ENCODE peak calls at places on chromosomes 12 and 14, in eight cellular contexts. W is BE2C, Y is tibial artery, G is A549, V is hepatocyte, I is endodermal cell, T is IMR-90, N is tibial nerve. F is an unnamed sample.

GRCh38 chr14:90188588-90188987 is 67.8 kb upstream of the PSMC1 start:
- DNase-seq in I (no peak), Y (no peak), W (no peak), T (no peak), N (no peak), V (no peak), G (no peak), F (no peak)

GRCh38 chr14:99706121-99706900 is 22.2 kb downstream of the CYP46A1 start:
- DNase-seq in N (no peak), T (no peak), Y (no peak), W (no peak), G (no peak), V (peak), I (no peak), F (no peak)

GRCh38 chr12:69719336-69720316 is 19.0 kb upstream of the RAB3IP start:
- DNase-seq in W (no peak), Y (no peak), G (no peak), N (no peak), T (no peak), I (no peak), V (no peak), F (no peak)

GRCh38 chr14:33773205-33774030 is 177.5 kb downstream of the EGLN3 start:
- DNase-seq in N (no peak), Y (no peak), I (no peak), V (no peak), T (no peak), W (no peak), G (no peak), F (no peak)

GRCh38 chr14:85617799-85618198 is 87.9 kb downstream of the FLRT2 start:
- DNase-seq in W (no peak), Y (no peak), T (no peak), N (no peak), V (no peak), I (no peak), G (no peak), F (no peak)

GRCh38 chr12:52081263-52081733 is 1.8 kb downstream of the SMIM41 start:
- DNase-seq in T (no peak), G (no peak), N (no peak), Y (no peak), I (no peak), W (peak), V (no peak), F (peak)

GRCh38 chr14:100065942-100066574 is 836 bp downstream of the EVL start:
- DNase-seq in I (no peak), G (no peak), V (no peak), N (no peak), Y (no peak), W (no peak), T (no peak), F (peak)

GRCh38 chr12:84697141-84697540 is 215.5 kb downstream of the SLC6A15 start:
- DNase-seq in I (no peak), T (no peak), W (no peak), N (no peak), Y (no peak), V (no peak), G (no peak), F (no peak)

GRCh38 chr14:22536853-22537338 is 52.1 kb downstream of the DAD1 start:
- DNase-seq in V (peak), W (no peak), I (no peak), Y (peak), G (peak), T (peak), N (no peak), F (peak)

GRCh38 chr12:50174971-50175715 is 8.0 kb upstream of the CERS5 start:
- DNase-seq in T (peak), Y (no peak), V (peak), W (peak), N (no peak), G (peak), I (no peak), F (peak)

GRCh38 chr14:101373690-101374295 is 187.5 kb upstream of the DIO3 start:
- DNase-seq in I (no peak), V (no peak), Y (no peak), W (no peak), G (no peak), N (no peak), T (no peak), F (no peak)

GRCh38 chr14:51609987-51610283 is 41.8 kb upstream of the FRMD6 start:
- DNase-seq in I (no peak), Y (no peak), T (peak), W (no peak), N (no peak), G (peak), V (peak), F (peak)

GRCh38 chr12:80419660-80420059 is 24.4 kb upstream of the PTPRQ start:
- DNase-seq in I (no peak), T (peak), V (no peak), Y (no peak), W (no peak), N (no peak), G (no peak), F (no peak)

GRCh38 chr12:128818065-128819022 is 5.4 kb downstream of the SLC15A4 start:
- DNase-seq in Y (no peak), I (no peak), V (peak), N (no peak), T (peak), W (no peak), G (peak), F (peak)

GRCh38 chr12:92912052-92912451 is 17.0 kb downstream of the EEA1 start:
- DNase-seq in Y (no peak), T (peak), G (no peak), N (no peak), I (no peak), W (no peak), V (no peak), F (no peak)

GRCh38 chr12:124201248-124201647 is 93.6 kb upstream of the RFLNA start:
- DNase-seq in I (no peak), W (no peak), G (no peak), V (no peak), N (no peak), T (no peak), Y (no peak), F (no peak)

GRCh38 chr12:32542550-32543229 is 136.4 kb upstream of the DNM1L start:
- DNase-seq in T (no peak), I (peak), V (no peak), N (no peak), G (no peak), W (no peak), Y (no peak), F (no peak)
- TF ChIP-seq CTCF in T (no peak), I (no peak), V (peak), N (no peak), G (no peak), W (no peak), Y (no peak), F (no peak)

DNA sequence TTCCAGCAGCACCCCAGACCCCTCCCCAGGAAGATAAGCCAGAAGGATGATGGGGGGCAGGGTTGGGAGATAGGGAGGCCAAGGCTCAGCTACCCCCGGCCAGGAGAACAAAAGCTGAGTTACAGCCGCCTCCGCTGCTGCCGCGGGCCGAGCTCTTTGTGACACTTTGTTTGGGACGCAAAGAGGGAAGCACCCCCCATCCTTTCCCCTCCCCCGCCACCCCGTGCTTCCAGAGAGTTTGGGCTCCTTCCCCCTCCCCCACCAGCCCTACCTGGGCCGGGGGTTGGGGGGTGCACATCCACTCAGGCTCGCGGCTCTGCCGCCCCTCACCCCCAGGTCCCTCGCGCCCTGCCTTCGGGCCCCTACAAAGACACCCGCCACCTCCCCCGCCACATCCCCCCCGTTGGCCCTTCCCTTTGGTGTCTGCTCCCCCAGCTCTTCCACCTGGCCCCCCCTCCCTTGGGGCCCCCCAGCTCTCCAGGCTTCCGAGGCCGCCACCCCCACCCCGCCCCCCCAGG is 780 bp downstream of the ZNF219 start:
- DNase-seq in Y (no peak), G (no peak), I (peak), T (no peak), V (peak), W (no peak), N (no peak), F (no peak)
- H3K4me3 ChIP-seq in Y (peak), G (peak), I (peak), T (peak), V (peak), W (peak), N (peak), F (peak)

GRCh38 chr14:71812693-71813092 is 119.5 kb upstream of the RGS6 start:
- DNase-seq in W (no peak), Y (no peak), T (no peak), N (no peak), G (no peak), I (no peak), V (no peak), F (no peak)

GRCh38 chr14:71815110-71815509 is 117.1 kb upstream of the RGS6 start:
- DNase-seq in W (no peak), T (no peak), V (no peak), G (no peak), I (no peak), Y (no peak), N (no peak), F (no peak)
- TF ChIP-seq CTCF in W (no peak), T (no peak), V (no peak), G (no peak), I (no peak), Y (no peak), N (no peak), F (no peak)

GRCh38 chr14:20468773-20469241 is 399 bp upstream of the PNP start:
- DNase-seq in W (peak), G (no peak), N (no peak), Y (no peak), I (no peak), V (peak), T (no peak), F (no peak)
- H3K4me3 ChIP-seq in W (peak), G (peak), N (peak), Y (peak), I (peak), V (peak), T (peak), F (peak)

GRCh38 chr12:105993766-105994165 is 145.0 kb downstream of the NUAK1 start:
- DNase-seq in T (peak), I (no peak), G (no peak), Y (no peak), V (no peak), N (no peak), W (no peak), F (no peak)

GRCh38 chr12:105995986-105996385 is 142.8 kb downstream of the NUAK1 start:
- DNase-seq in T (peak), Y (no peak), I (no peak), W (no peak), V (no peak), N (no peak), G (no peak), F (no peak)

GRCh38 chr12:105987687-105988035 is 151.1 kb downstream of the NUAK1 start:
- DNase-seq in I (no peak), W (no peak), V (no peak), Y (no peak), G (no peak), T (no peak), N (no peak), F (no peak)

DNA sequence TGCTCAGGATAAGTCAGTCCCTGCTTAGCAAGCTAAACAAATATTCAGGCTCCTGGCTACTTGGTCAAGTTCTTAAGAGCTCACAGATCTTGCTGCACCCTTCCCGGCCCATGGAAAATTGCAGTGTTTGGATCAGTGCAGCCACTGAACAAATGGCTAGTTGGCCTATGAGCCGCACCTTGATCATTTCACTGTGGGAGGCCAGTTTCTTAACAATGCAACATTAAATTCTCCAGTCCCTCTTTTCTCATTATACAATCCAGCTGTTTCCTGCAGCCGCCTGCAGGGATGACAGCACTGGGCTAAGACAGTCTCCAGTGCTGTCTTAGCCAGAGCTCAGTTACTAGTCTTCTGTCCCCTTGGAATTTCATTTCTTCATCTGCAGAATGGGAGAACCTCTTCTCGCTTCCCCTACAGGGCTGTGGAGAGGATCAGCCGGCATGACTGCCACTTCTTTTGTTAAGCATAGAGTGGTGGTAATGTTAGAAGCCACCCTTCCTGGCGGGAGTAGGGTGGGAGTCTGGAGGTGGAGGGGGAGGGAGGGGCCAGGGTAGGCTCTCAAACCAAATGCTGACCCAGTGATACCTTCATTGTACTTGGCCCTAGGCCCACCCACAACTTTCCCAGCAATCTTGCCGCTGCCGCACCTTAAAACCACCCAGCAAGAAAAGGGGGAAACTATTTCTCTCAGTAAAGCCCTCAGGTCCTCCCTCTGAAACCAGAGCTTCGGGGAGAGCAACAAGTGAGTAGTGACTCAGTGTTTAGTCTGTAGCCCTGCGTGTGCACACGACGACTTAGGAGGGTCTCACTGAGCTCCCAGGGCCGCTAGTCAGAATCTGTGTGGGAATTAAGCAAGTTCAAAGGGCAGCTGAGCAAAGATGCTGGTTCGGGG is 145.7 kb downstream of the NUAK1 start:
- DNase-seq in W (no peak), G (no peak), Y (no peak), N (no peak), T (peak), I (peak), V (no peak), F (no peak)
- TF ChIP-seq CTCF in W (no peak), G (no peak), Y (no peak), N (no peak), T (no peak), I (no peak), V (no peak), F (no peak)

GRCh38 chr12:104462325-104462724 is 5.6 kb downstream of the CHST11 start:
- DNase-seq in W (no peak), V (no peak), I (no peak), Y (no peak), N (no peak), T (no peak), G (no peak), F (no peak)
- H3K4me3 ChIP-seq in W (no peak), V (no peak), I (no peak), Y (no peak), N (no peak), T (no peak), G (no peak), F (peak)

GRCh38 chr12:6468283-6468575 is 2.2 kb downstream of the VAMP1 start:
- DNase-seq in Y (no peak), N (no peak), V (no peak), W (no peak), T (peak), I (no peak), G (no peak), F (no peak)
- TF ChIP-seq CTCF in Y (no peak), N (no peak), V (no peak), W (no peak), T (no peak), I (no peak), G (no peak), F (no peak)

GRCh38 chr12:75944905-75945412 is 86.6 kb downstream of the PHLDA1 start:
- DNase-seq in Y (no peak), V (no peak), T (no peak), G (no peak), W (no peak), N (no peak), I (no peak), F (no peak)
- H3K4me3 ChIP-seq in Y (no peak), V (no peak), T (no peak), G (no peak), W (no peak), N (no peak), I (no peak), F (no peak)

DNA sequence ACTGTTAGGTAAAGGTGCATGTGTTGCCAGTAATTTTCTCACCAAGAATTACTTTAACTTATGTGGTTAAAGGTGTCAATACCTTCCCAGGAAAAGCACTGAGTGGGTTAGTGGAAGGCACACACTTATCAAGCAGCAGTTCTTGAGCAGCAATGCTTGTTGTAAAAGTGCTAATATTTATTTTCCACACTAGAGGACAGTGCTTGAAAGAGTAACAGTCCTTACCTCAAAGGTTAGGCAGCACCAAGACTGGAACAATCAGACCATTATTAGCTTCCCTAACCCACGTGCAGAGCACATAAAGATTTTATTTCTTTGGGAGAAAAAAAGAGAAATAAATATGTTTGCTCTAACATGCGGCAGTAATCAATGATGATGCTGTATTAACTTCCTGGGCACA is 48.8 kb upstream of the KRR1 start:
- DNase-seq in I (no peak), G (peak), N (no peak), W (no peak), T (peak), Y (no peak), V (peak), F (no peak)
- TF ChIP-seq CTCF in I (peak), G (peak), N (no peak), W (peak), T (peak), Y (peak), V (peak), F (peak)